ENCODE peak calls at places on chromosomes 7 and 10, in six cellular contexts. G is WERI-Rb-1, E is mesenchymal stem cell, L is SJSA1, U is cardiac fibroblast, N is PC-9. O is an unnamed sample.

GRCh38 chr7:66557214-66558200 is 71.2 kb upstream of the KCTD7 start:
- DNase-seq in U (peak; percentile 48), G (peak; percentile 68), L (peak; percentile 69), E (peak; percentile 48), N (peak; percentile 62), O (peak; percentile 60)

GRCh38 chr7:92461027-92462003 is 14.0 kb downstream of the GATAD1 start:
- DNase-seq in N (peak; percentile 29), G (peak; percentile 42), L (no peak), U (peak; percentile 64), E (peak; percentile 51), O (peak; percentile 53)

GRCh38 chr10:69333205-69333604 is 54.9 kb downstream of the HK1 start:
- DNase-seq in G (no peak), N (peak; percentile 93), E (peak; percentile 78), U (peak; percentile 57), L (no peak), O (no peak)

GRCh38 chr10:126640391-126640790 is 30.1 kb downstream of the C10orf90 start:
- DNase-seq in L (no peak), E (peak; percentile 51), N (no peak), G (no peak), U (peak; percentile 53), O (no peak)

GRCh38 chr7:2269468-2270460 is 27.7 kb downstream of the NUDT1 start:
- DNase-seq in N (peak; percentile 59), G (no peak), E (peak; percentile 57), U (peak; percentile 40), L (no peak), O (no peak)

GRCh38 chr7:21580073-21580521 is 37.3 kb downstream of the DNAH11 start:
- DNase-seq in N (no peak), E (peak; percentile 96), L (no peak), G (no peak), U (peak; percentile 78), O (peak; percentile 2)

GRCh38 chr10:21950566-21950965 is 53.0 kb downstream of the DNAJC1 start:
- DNase-seq in U (no peak), L (no peak), G (no peak), E (no peak), N (no peak), O (no peak)

GRCh38 chr7:117751775-117752174 is 121.5 kb downstream of the CTTNBP2 start:
- DNase-seq in L (no peak), U (no peak), G (no peak), E (no peak), N (no peak), O (no peak)

GRCh38 chr7:151705744-151706567 is 171.0 kb downstream of the PRKAG2 start:
- DNase-seq in L (peak; percentile 66), N (no peak), E (peak; percentile 72), G (peak; percentile 61), U (peak; percentile 68), O (peak; percentile 56)

GRCh38 chr10:69801094-69801433 is 642 bp upstream of the COL13A1 start:
- DNase-seq in E (peak; percentile 72), L (peak; percentile 82), U (peak; percentile 60), G (peak; percentile 89), N (peak; percentile 67), O (peak; percentile 46)

GRCh38 chr7:77558598-77558997 is 21.5 kb downstream of the PTPN12 start:
- DNase-seq in N (no peak), G (no peak), E (no peak), U (no peak), L (no peak), O (no peak)

GRCh38 chr7:28389504-28390385 is 22.6 kb upstream of the CREB5 start:
- DNase-seq in L (no peak), U (peak; percentile 85), G (no peak), E (peak; percentile 76), N (no peak), O (peak; percentile 41)

GRCh38 chr7:17640730-17641377 is 299.4 kb downstream of the SNX13 start:
- DNase-seq in L (no peak), N (no peak), G (peak; percentile 44), E (peak; percentile 23), U (peak; percentile 73), O (peak; percentile 41)

GRCh38 chr7:5282464-5283316 is at the start of gene SLC29A4:
- DNase-seq in U (no peak), L (no peak), G (peak; percentile 46), E (peak; percentile 35), N (peak; percentile 49), O (peak; percentile 47)

GRCh38 chr7:107037866-107038598 is 6.5 kb upstream of the PRKAR2B start:
- DNase-seq in E (no peak), U (no peak), G (no peak), N (no peak), L (no peak), O (no peak)

GRCh38 chr7:20299647-20300312 is 30.9 kb upstream of the ITGB8 start:
- DNase-seq in G (no peak), E (peak; percentile 54), N (no peak), U (peak; percentile 23), L (no peak), O (peak; percentile 38)

GRCh38 chr7:6478186-6478585 is 30.4 kb upstream of the DAGLB start:
- DNase-seq in E (no peak), G (no peak), L (no peak), U (no peak), N (no peak), O (no peak)

GRCh38 chr7:2214636-2215035 is 18.1 kb downstream of the MAD1L1 start:
- DNase-seq in L (no peak), N (no peak), G (no peak), U (no peak), E (no peak), O (no peak)

GRCh38 chr7:129055861-129056464 is 1.1 kb upstream of the TNPO3 start:
- DNase-seq in L (no peak), N (no peak), E (no peak), U (no peak), G (no peak), O (no peak)

GRCh38 chr7:35035511-35035921 is 1.8 kb downstream of the DPY19L1 start:
- DNase-seq in L (no peak), U (peak; percentile 56), G (peak; percentile 41), N (peak; percentile 58), E (peak; percentile 46), O (peak; percentile 54)

GRCh38 chr10:5698062-5698461 is 13.4 kb downstream of the TASOR2 start:
- DNase-seq in E (no peak), U (no peak), G (no peak), N (no peak), L (no peak), O (no peak)
- H3K4me3 ChIP-seq in E (no peak overlapping the region), U (no peak overlapping the region), G (no peak overlapping the region), N (no peak overlapping the region), L (no peak overlapping the region), O (no peak overlapping the region)

DNA sequence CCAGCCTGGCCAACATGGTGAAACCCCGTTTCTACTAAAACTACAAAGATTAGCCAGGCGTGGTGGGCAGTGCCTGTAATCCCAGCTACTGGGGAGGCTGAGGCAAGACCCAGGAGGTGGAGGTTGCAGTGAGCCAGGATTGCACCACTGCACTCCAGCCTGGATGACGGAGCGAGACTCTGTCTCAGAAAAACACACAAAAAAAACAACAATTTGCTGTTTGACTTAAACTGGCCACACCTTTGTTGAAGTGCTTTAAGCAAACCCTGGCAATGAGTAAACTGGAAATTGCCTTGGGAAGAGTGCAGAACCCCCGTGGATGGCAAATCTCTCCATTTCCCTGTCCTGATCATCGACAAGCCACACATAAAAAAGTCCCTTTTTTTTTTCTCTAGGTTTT is 77.0 kb downstream of the NRP1 start:
- DNase-seq in L (no peak), U (no peak), E (no peak), G (no peak), N (no peak), O (no peak)
- H3K4me3 ChIP-seq in L (no peak overlapping the region), U (no peak overlapping the region), E (no peak overlapping the region), G (no peak overlapping the region), N (no peak overlapping the region), O (no peak overlapping the region)

GRCh38 chr7:150340875-150341262 is 560 bp downstream of the RARRES2 start:
- DNase-seq in U (no peak), E (no peak), G (no peak), N (no peak), L (no peak), O (no peak)

GRCh38 chr7:150340024-150340749 is 1.2 kb downstream of the RARRES2 start:
- DNase-seq in G (no peak), E (peak; percentile 50), L (no peak), U (peak; percentile 31), N (no peak), O (peak; percentile 29)

GRCh38 chr7:150342119-150342405 is 633 bp upstream of the RARRES2 start:
- DNase-seq in G (no peak), E (no peak), L (no peak), N (no peak), U (no peak), O (no peak)

GRCh38 chr7:150343225-150343624 is 1.8 kb upstream of the RARRES2 start:
- DNase-seq in U (no peak), E (no peak), L (no peak), G (no peak), N (no peak), O (no peak)

GRCh38 chr7:150341263-150342118 is at the start of gene RARRES2:
- DNase-seq in E (peak; percentile 39), U (peak; percentile 32), L (no peak), N (no peak), G (no peak), O (no peak)
- H3K4me3 ChIP-seq in E (no peak within 1 kb of the TSS), U (peak within 1 kb of the TSS; percentile 58), L (no peak within 1 kb of the TSS), N (no peak within 1 kb of the TSS), G (no peak within 1 kb of the TSS), O (peak within 1 kb of the TSS; percentile 6)

GRCh38 chr10:102281103-102281502 is 35.8 kb downstream of the GBF1 start:
- DNase-seq in L (no peak), G (no peak), E (peak; percentile 62), U (peak; percentile 46), N (no peak), O (no peak)

GRCh38 chr10:102283890-102284289 is 38.6 kb downstream of the GBF1 start:
- DNase-seq in E (no peak), G (no peak), N (no peak), L (no peak), U (no peak), O (no peak)

GRCh38 chr10:102279104-102279503 is 33.8 kb downstream of the GBF1 start:
- DNase-seq in E (no peak), G (no peak), L (no peak), U (no peak), N (no peak), O (no peak)

GRCh38 chr10:102283488-102283887 is 38.2 kb downstream of the GBF1 start:
- DNase-seq in U (no peak), N (no peak), E (no peak), L (no peak), G (no peak), O (no peak)

DNA sequence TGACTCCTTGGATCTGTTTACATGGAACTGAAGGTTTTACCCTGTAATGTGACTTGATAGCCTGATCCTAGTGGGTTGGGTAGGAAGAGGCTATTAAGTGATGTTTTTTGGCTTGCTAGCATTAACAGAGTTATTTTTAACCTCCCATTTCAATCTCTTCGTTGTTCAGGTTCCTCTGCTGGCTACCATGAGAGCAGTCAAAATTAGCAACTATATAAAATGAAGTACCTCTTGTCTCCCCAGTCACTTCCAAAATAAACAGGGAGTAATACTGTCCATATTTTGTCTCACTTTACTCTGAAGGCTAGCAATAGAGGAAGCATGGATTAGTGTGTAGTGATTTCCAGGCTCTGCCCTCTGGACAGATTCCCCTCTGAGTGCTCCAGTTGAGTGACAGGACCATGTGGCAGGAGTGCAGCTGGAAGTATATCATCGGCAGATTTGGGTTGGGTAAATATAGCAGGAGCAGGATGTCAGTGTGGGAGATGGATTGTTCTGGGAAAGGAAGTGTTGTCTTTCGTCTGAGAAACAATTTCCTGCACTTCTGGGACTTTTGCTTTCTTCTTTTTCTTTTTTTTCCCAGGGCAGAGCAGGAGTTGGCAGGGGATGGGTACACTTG is 35.2 kb downstream of the GBF1 start:
- DNase-seq in E (peak; percentile 60), U (peak; percentile 42), N (no peak), G (peak; percentile 34), L (no peak), O (no peak)
- H3K4me3 ChIP-seq in E (no peak overlapping the region), U (peak overlapping the region; percentile 6), N (no peak overlapping the region), G (no peak overlapping the region), L (no peak overlapping the region), O (no peak overlapping the region)

GRCh38 chr7:101913876-101914275 is 96.5 kb downstream of the CUX1 start:
- DNase-seq in E (peak; percentile 81), U (no peak), G (no peak), N (no peak), L (no peak), O (no peak)
- H3K4me3 ChIP-seq in E (peak overlapping the region; percentile 62), U (no peak overlapping the region), G (no peak overlapping the region), N (no peak overlapping the region), L (no peak overlapping the region), O (no peak overlapping the region)

O was measured in small intestine.